ENCODE peak calls at places on chromosomes 2 and 18, in six cellular contexts. One of them, this sample, is unnamed.

GRCh38 chr18:47969851-47970250 is 39.4 kb upstream of the SMAD2 start:
- DNase-seq in HCT116: no peak
- DNase-seq in body of pancreas: no peak
- DNase-seq in endothelial cell of umbilical vein: no peak
- DNase-seq in upper lobe of right lung: no peak
- DNase-seq in pancreas: no peak
- DNase-seq in this sample: no peak

GRCh38 chr18:48022531-48023330 is 92.3 kb upstream of the SMAD2 start:
- DNase-seq in HCT116: peak; percentile 62
- DNase-seq in body of pancreas: peak; percentile 34
- DNase-seq in endothelial cell of umbilical vein: peak; percentile 64
- DNase-seq in upper lobe of right lung: no peak
- DNase-seq in pancreas: no peak
- DNase-seq in this sample: no peak

GRCh38 chr2:185385157-185385556 is 353.4 kb upstream of the FSIP2 start:
- DNase-seq in HCT116: no peak
- DNase-seq in body of pancreas: no peak
- DNase-seq in endothelial cell of umbilical vein: no peak
- DNase-seq in upper lobe of right lung: no peak
- DNase-seq in pancreas: no peak
- DNase-seq in this sample: no peak

GRCh38 chr2:39902103-39902502 is 123.0 kb upstream of the THUMPD2 start:
- DNase-seq in HCT116: no peak
- DNase-seq in body of pancreas: no peak
- DNase-seq in endothelial cell of umbilical vein: no peak
- DNase-seq in upper lobe of right lung: no peak
- DNase-seq in pancreas: no peak
- DNase-seq in this sample: no peak

GRCh38 chr2:158893057-158893456 is 75.4 kb upstream of the TANC1 start:
- DNase-seq in HCT116: no peak
- DNase-seq in body of pancreas: no peak
- DNase-seq in endothelial cell of umbilical vein: no peak
- DNase-seq in upper lobe of right lung: no peak
- DNase-seq in pancreas: no peak
- DNase-seq in this sample: no peak

GRCh38 chr2:209208211-209208610 is 215.6 kb upstream of the MAP2 start:
- DNase-seq in HCT116: peak; percentile 41
- DNase-seq in body of pancreas: peak; percentile 75
- DNase-seq in endothelial cell of umbilical vein: no peak
- DNase-seq in upper lobe of right lung: no peak
- DNase-seq in pancreas: peak; percentile 39
- DNase-seq in this sample: no peak

GRCh38 chr2:196176142-196176738 is 4.9 kb upstream of the STK17B start:
- DNase-seq in HCT116: no peak
- DNase-seq in body of pancreas: no peak
- DNase-seq in endothelial cell of umbilical vein: no peak
- DNase-seq in upper lobe of right lung: no peak
- DNase-seq in pancreas: no peak
- DNase-seq in this sample: peak; percentile 94

GRCh38 chr2:168726375-168726774 is 76.1 kb upstream of the NOSTRIN start:
- DNase-seq in HCT116: no peak
- DNase-seq in body of pancreas: no peak
- DNase-seq in endothelial cell of umbilical vein: no peak
- DNase-seq in upper lobe of right lung: no peak
- DNase-seq in pancreas: no peak
- DNase-seq in this sample: no peak

GRCh38 chr2:210224660-210225460 is at the start of gene ACADL:
- DNase-seq in HCT116: no peak
- DNase-seq in body of pancreas: peak; percentile 90
- DNase-seq in endothelial cell of umbilical vein: peak; percentile 5
- DNase-seq in upper lobe of right lung: peak; percentile 93
- DNase-seq in pancreas: peak; percentile 83
- DNase-seq in this sample: peak; percentile 5

GRCh38 chr18:21997207-21998143 is 171.9 kb upstream of the GATA6 start:
- DNase-seq in HCT116: peak; percentile 48
- DNase-seq in body of pancreas: peak; percentile 48
- DNase-seq in endothelial cell of umbilical vein: peak; percentile 68
- DNase-seq in upper lobe of right lung: no peak
- DNase-seq in pancreas: peak; percentile 45
- DNase-seq in this sample: peak; percentile 26

GRCh38 chr18:64037812-64038414 is 68.0 kb downstream of the SERPINB8 start:
- DNase-seq in HCT116: peak; percentile 36
- DNase-seq in body of pancreas: no peak
- DNase-seq in endothelial cell of umbilical vein: peak; percentile 54
- DNase-seq in upper lobe of right lung: no peak
- DNase-seq in pancreas: no peak
- DNase-seq in this sample: no peak

GRCh38 chr2:191657977-191658376 is 20.0 kb upstream of the NABP1 start:
- DNase-seq in HCT116: no peak
- DNase-seq in body of pancreas: no peak
- DNase-seq in endothelial cell of umbilical vein: peak; percentile 82
- DNase-seq in upper lobe of right lung: no peak
- DNase-seq in pancreas: no peak
- DNase-seq in this sample: no peak

GRCh38 chr18:11873670-11874340 is 22.6 kb downstream of the CHMP1B start:
- DNase-seq in HCT116: no peak
- DNase-seq in body of pancreas: no peak
- DNase-seq in endothelial cell of umbilical vein: no peak
- DNase-seq in upper lobe of right lung: no peak
- DNase-seq in pancreas: no peak
- DNase-seq in this sample: no peak

GRCh38 chr2:98935111-98935770 is 784 bp downstream of the CRACDL start:
- DNase-seq in HCT116: no peak
- DNase-seq in body of pancreas: no peak
- DNase-seq in endothelial cell of umbilical vein: peak; percentile 27
- DNase-seq in upper lobe of right lung: peak; percentile 23
- DNase-seq in pancreas: no peak
- DNase-seq in this sample: no peak

GRCh38 chr2:19863303-19864041 is 38.3 kb downstream of the TTC32 start:
- DNase-seq in HCT116: peak; percentile 23
- DNase-seq in body of pancreas: peak; percentile 77
- DNase-seq in endothelial cell of umbilical vein: peak; percentile 55
- DNase-seq in upper lobe of right lung: peak; percentile 85
- DNase-seq in pancreas: peak; percentile 37
- DNase-seq in this sample: peak; percentile 63

GRCh38 chr2:160228141-160228963 is 28.3 kb upstream of the ITGB6 start:
- DNase-seq in HCT116: no peak
- DNase-seq in body of pancreas: no peak
- DNase-seq in endothelial cell of umbilical vein: peak; percentile 84
- DNase-seq in upper lobe of right lung: no peak
- DNase-seq in pancreas: no peak
- DNase-seq in this sample: no peak

GRCh38 chr2:25362049-25362563 is 20.4 kb upstream of the DNMT3A start:
- DNase-seq in HCT116: peak; percentile 80
- DNase-seq in body of pancreas: peak; percentile 94
- DNase-seq in endothelial cell of umbilical vein: peak; percentile 93
- DNase-seq in upper lobe of right lung: peak; percentile 93
- DNase-seq in pancreas: peak; percentile 91
- DNase-seq in this sample: peak; percentile 92

GRCh38 chr2:15979051-15979758 is 38.9 kb downstream of the MYCN start:
- DNase-seq in HCT116: no peak
- DNase-seq in body of pancreas: no peak
- DNase-seq in endothelial cell of umbilical vein: no peak
- DNase-seq in upper lobe of right lung: no peak
- DNase-seq in pancreas: no peak
- DNase-seq in this sample: no peak

GRCh38 chr18:75531212-75531850 is 103.8 kb upstream of the SMIM21 start:
- DNase-seq in HCT116: no peak
- DNase-seq in body of pancreas: no peak
- DNase-seq in endothelial cell of umbilical vein: no peak
- DNase-seq in upper lobe of right lung: no peak
- DNase-seq in pancreas: no peak
- DNase-seq in this sample: no peak

GRCh38 chr2:24365051-24365450 is 4.7 kb upstream of the ITSN2 start:
- DNase-seq in HCT116: no peak
- DNase-seq in body of pancreas: peak; percentile 86
- DNase-seq in endothelial cell of umbilical vein: peak; percentile 95
- DNase-seq in upper lobe of right lung: peak; percentile 94
- DNase-seq in pancreas: peak; percentile 75
- DNase-seq in this sample: peak; percentile 63

GRCh38 chr2:95007822-95008221 is 17.7 kb upstream of the MAL start:
- DNase-seq in HCT116: no peak
- DNase-seq in body of pancreas: no peak
- DNase-seq in endothelial cell of umbilical vein: no peak
- DNase-seq in upper lobe of right lung: peak; percentile 49
- DNase-seq in pancreas: no peak
- DNase-seq in this sample: no peak

GRCh38 chr18:74534150-74534969 is at the start of gene CNDP1:
- DNase-seq in HCT116: no peak
- DNase-seq in body of pancreas: no peak
- DNase-seq in endothelial cell of umbilical vein: no peak
- DNase-seq in upper lobe of right lung: peak; percentile 43
- DNase-seq in pancreas: no peak
- DNase-seq in this sample: no peak

GRCh38 chr18:76588591-76589303 is 93.7 kb upstream of the ZNF516 start:
- DNase-seq in HCT116: no peak
- DNase-seq in body of pancreas: no peak
- DNase-seq in endothelial cell of umbilical vein: no peak
- DNase-seq in upper lobe of right lung: no peak
- DNase-seq in pancreas: no peak
- DNase-seq in this sample: no peak
- H3K4me3 ChIP-seq in HCT116: no peak overlapping the region
- H3K4me3 ChIP-seq in body of pancreas: no peak overlapping the region
- H3K4me3 ChIP-seq in endothelial cell of umbilical vein: no peak overlapping the region
- H3K4me3 ChIP-seq in upper lobe of right lung: peak overlapping the region; percentile 40
- H3K4me3 ChIP-seq in pancreas: peak overlapping the region; percentile 15
- H3K4me3 ChIP-seq in this sample: no peak overlapping the region

DNA sequence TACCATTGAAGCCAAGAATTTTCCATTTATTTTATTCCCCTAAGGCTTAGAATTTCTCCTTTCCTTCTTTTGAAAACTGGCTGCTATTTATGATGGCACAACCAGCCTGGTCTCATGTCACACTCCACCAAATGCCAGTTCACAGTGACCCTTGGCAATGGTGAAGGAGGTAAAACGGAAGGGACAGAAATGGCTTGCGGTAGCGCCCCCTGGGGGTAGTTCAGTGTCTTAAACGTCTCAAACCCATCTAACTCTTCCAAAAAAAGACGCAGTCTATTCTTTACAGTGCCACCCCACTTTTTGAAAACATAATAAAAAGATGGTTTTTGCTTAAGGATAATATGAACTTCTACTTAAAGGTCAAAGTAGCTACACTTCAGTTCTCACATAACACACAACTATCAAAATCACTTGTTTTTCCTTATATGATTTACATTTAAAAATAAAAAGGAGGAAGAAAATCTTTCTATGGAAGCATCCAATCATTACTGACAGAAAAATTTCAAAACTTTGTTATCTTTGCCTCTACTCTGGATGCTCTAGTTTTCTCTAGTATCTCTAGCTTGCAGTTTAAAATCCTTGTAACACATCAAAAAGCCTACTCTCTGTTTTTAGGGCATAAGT is 28.0 kb downstream of the PNO1 start:
- DNase-seq in HCT116: peak; percentile 62
- DNase-seq in body of pancreas: peak; percentile 39
- DNase-seq in endothelial cell of umbilical vein: peak; percentile 37
- DNase-seq in upper lobe of right lung: peak; percentile 67
- DNase-seq in pancreas: no peak
- DNase-seq in this sample: peak; percentile 32
- TF ChIP-seq CTCF in HCT116: peak; percentile 89
- TF ChIP-seq CTCF in body of pancreas: peak; percentile 30
- TF ChIP-seq CTCF in endothelial cell of umbilical vein: peak; percentile 80
- TF ChIP-seq CTCF in upper lobe of right lung: peak; percentile 62
- TF ChIP-seq CTCF in pancreas: no peak
- TF ChIP-seq CTCF in this sample: peak; percentile 84

GRCh38 chr2:104939570-104940235 is 85.8 kb downstream of the POU3F3 start:
- DNase-seq in HCT116: no peak
- DNase-seq in body of pancreas: peak; percentile 44
- DNase-seq in endothelial cell of umbilical vein: no peak
- DNase-seq in upper lobe of right lung: no peak
- DNase-seq in pancreas: peak; percentile 4
- DNase-seq in this sample: no peak

GRCh38 chr2:104945866-104946265 is 92.0 kb downstream of the POU3F3 start:
- DNase-seq in HCT116: no peak
- DNase-seq in body of pancreas: no peak
- DNase-seq in endothelial cell of umbilical vein: no peak
- DNase-seq in upper lobe of right lung: no peak
- DNase-seq in pancreas: no peak
- DNase-seq in this sample: no peak

GRCh38 chr2:104945211-104945610 is 91.3 kb downstream of the POU3F3 start:
- DNase-seq in HCT116: no peak
- DNase-seq in body of pancreas: no peak
- DNase-seq in endothelial cell of umbilical vein: no peak
- DNase-seq in upper lobe of right lung: no peak
- DNase-seq in pancreas: no peak
- DNase-seq in this sample: no peak

DNA sequence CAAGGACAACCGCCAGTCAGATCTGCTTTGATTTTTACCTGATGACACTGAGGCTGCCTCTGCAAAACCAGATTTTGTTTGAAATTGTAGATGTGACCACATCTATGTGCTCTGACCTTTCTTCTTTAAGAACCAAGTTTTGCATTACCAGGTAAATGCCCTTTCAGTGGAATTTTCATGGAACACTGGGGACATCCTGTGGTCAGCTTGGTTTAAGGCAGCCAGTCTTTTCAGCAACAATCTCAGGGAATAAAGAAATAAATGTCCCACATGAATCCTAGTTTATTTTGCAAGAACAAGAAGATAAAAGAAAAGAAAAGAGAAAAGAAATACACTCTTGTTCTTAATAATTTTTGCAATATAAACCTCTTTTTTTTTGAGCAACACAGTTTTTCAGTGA is 90.6 kb downstream of the POU3F3 start:
- DNase-seq in HCT116: peak; percentile 35
- DNase-seq in body of pancreas: no peak
- DNase-seq in endothelial cell of umbilical vein: no peak
- DNase-seq in upper lobe of right lung: no peak
- DNase-seq in pancreas: no peak
- DNase-seq in this sample: no peak
- H3K36me3 ChIP-seq in HCT116: no peaks in the 10 kb centered on the region
- H3K36me3 ChIP-seq in body of pancreas: no peaks in the 10 kb centered on the region
- H3K36me3 ChIP-seq in endothelial cell of umbilical vein: no peaks in the 10 kb centered on the region
- H3K36me3 ChIP-seq in upper lobe of right lung: no peaks in the 10 kb centered on the region
- H3K36me3 ChIP-seq in pancreas: no peaks in the 10 kb centered on the region
- H3K36me3 ChIP-seq in this sample: no peaks in the 10 kb centered on the region

DNA sequence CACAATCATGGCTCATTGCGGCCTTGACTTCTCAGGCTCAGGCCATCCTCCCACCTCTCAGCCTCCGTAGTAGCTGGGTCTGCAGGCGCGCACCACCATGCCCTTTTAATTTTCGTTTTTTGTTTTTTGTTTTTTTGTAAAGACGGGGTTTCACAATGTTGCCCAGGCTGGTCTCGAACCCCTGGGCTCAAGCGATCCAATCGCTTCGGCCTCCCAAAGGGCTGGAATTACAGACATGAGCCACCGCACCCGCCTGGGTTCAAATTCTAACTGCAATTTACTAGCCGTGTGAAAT is 12.3 kb upstream of the DCTN1 start:
- DNase-seq in HCT116: no peak
- DNase-seq in body of pancreas: no peak
- DNase-seq in endothelial cell of umbilical vein: no peak
- DNase-seq in upper lobe of right lung: no peak
- DNase-seq in pancreas: no peak
- DNase-seq in this sample: no peak
- H3K4me3 ChIP-seq in HCT116: peak overlapping the region; percentile 95
- H3K4me3 ChIP-seq in body of pancreas: no peak overlapping the region
- H3K4me3 ChIP-seq in endothelial cell of umbilical vein: peak overlapping the region; percentile 96
- H3K4me3 ChIP-seq in upper lobe of right lung: no peak overlapping the region
- H3K4me3 ChIP-seq in pancreas: no peak overlapping the region
- H3K4me3 ChIP-seq in this sample: no peak overlapping the region